ENCODE peak calls at places on chromosomes 6 and 20, in five cellular contexts. I is H9, P is IMR-90, B is H1, E is MM.1S. Z is an unnamed sample. For H4K20me1, the result is how much of the 10 kb centered on the place peaks cover.

GRCh38 chr6:3139090-3139903 is 18.0 kb downstream of the TUBB2A start:
- DNase-seq in P (peak), E (no peak), B (no peak), I (no peak), Z (no peak)

GRCh38 chr20:25271486-25272222 is 23.8 kb downstream of the PYGB start:
- DNase-seq in I (no peak), E (no peak), B (peak), P (no peak), Z (no peak)

GRCh38 chr6:80503660-80504059 is 397.2 kb downstream of the BCKDHB start:
- DNase-seq in E (no peak), B (no peak), P (no peak), I (no peak), Z (no peak)

GRCh38 chr6:116764961-116765841 is at the start of gene FAM162B:
- DNase-seq in P (peak), I (peak), E (no peak), B (peak), Z (no peak)

GRCh38 chr20:9028419-9028818 is 40.5 kb upstream of the PLCB4 start:
- DNase-seq in I (no peak), E (no peak), P (peak), B (no peak), Z (no peak)

GRCh38 chr6:52538252-52538905 is 38.5 kb downstream of the TRAM2 start:
- DNase-seq in I (no peak), B (no peak), E (no peak), P (no peak), Z (no peak)

GRCh38 chr6:128807577-128807976 is 75.4 kb upstream of the LAMA2 start:
- DNase-seq in I (no peak), B (no peak), P (peak), E (peak), Z (no peak)

GRCh38 chr6:56356431-56356830 is 109.1 kb upstream of the COL21A1 start:
- DNase-seq in B (no peak), P (peak), I (no peak), E (no peak), Z (no peak)

GRCh38 chr6:160456214-160456546 is 108.0 kb downstream of the SLC22A3 start:
- DNase-seq in E (no peak), I (no peak), B (no peak), P (no peak), Z (no peak)

GRCh38 chr20:62951896-62952372 is 575 bp upstream of the SLC17A9 start:
- DNase-seq in E (no peak), B (no peak), I (no peak), P (no peak), Z (no peak)

GRCh38 chr6:169274761-169275160 is 21.1 kb upstream of the THBS2 start:
- DNase-seq in P (peak), E (no peak), I (no peak), B (no peak), Z (no peak)

GRCh38 chr20:61529354-61529753 is 277.3 kb downstream of the CDH4 start:
- DNase-seq in B (no peak), P (no peak), E (no peak), I (no peak), Z (peak)

GRCh38 chr6:136962661-136963060 is 40.6 kb downstream of the SLC35D3 start:
- DNase-seq in B (no peak), I (peak), P (no peak), E (no peak), Z (no peak)

GRCh38 chr6:126188271-126188909 is 151.5 kb upstream of the CENPW start:
- DNase-seq in B (no peak), I (no peak), P (peak), E (no peak), Z (no peak)

GRCh38 chr6:133114973-133115372 is 126.2 kb upstream of the EYA4 start:
- DNase-seq in P (peak), E (no peak), I (no peak), B (no peak), Z (peak)

GRCh38 chr6:21539621-21540100 is 53.9 kb upstream of the SOX4 start:
- DNase-seq in I (no peak), P (no peak), E (no peak), B (no peak), Z (no peak)

GRCh38 chr20:17568972-17569471 is 853 bp upstream of the DSTN start:
- DNase-seq in B (peak), I (peak), E (no peak), P (peak), Z (peak)

GRCh38 chr20:24705486-24705885 is 236.1 kb downstream of the SYNDIG1 start:
- DNase-seq in P (no peak), E (no peak), I (no peak), B (no peak), Z (no peak)

GRCh38 chr6:100440935-100441334 is 23.8 kb downstream of the SIM1 start:
- DNase-seq in B (no peak), E (no peak), P (no peak), I (no peak), Z (no peak)

GRCh38 chr6:139515511-139515910 is 141.1 kb upstream of the CITED2 start:
- DNase-seq in I (no peak), E (no peak), B (no peak), P (peak), Z (no peak)

GRCh38 chr6:37137881-37138568 is 31.9 kb upstream of the PIM1 start:
- DNase-seq in I (peak), E (no peak), B (peak), P (peak), Z (no peak)

GRCh38 chr20:2292711-2293110 is 3.1 kb upstream of the TGM3 start:
- DNase-seq in P (no peak), I (no peak), B (no peak), E (no peak), Z (no peak)

GRCh38 chr20:44496976-44497375 is 21.3 kb downstream of the TTPAL start:
- DNase-seq in I (no peak), B (no peak), P (peak), E (no peak), Z (peak)

GRCh38 chr6:17703256-17703694 is 3.5 kb downstream of the NUP153 start:
- DNase-seq in E (no peak), P (peak), B (no peak), I (no peak), Z (peak)

GRCh38 chr6:100300221-100300736 is 164.4 kb downstream of the SIM1 start:
- DNase-seq in E (no peak), P (peak), B (no peak), I (no peak), Z (peak)

GRCh38 chr20:60117040-60117439 is 158.8 kb downstream of the CDH26 start:
- DNase-seq in B (no peak), E (no peak), P (peak), I (no peak), Z (no peak)

GRCh38 chr20:44993343-44993742 is 27.0 kb downstream of the STK4 start:
- DNase-seq in I (no peak), B (no peak), E (peak), P (peak), Z (no peak)

GRCh38 chr6:127690092-127690491 is 113.1 kb downstream of the C6orf58 start:
- DNase-seq in P (peak), E (no peak), I (no peak), B (no peak), Z (no peak)

GRCh38 chr6:88972504-88973423 is 9.3 kb upstream of the RNGTT start:
- DNase-seq in E (no peak), B (no peak), P (no peak), I (no peak), Z (no peak)

GRCh38 chr6:63997727-63998126 is 362.1 kb downstream of the PHF3 start:
- DNase-seq in E (no peak), I (no peak), P (peak), B (no peak), Z (no peak)

DNA sequence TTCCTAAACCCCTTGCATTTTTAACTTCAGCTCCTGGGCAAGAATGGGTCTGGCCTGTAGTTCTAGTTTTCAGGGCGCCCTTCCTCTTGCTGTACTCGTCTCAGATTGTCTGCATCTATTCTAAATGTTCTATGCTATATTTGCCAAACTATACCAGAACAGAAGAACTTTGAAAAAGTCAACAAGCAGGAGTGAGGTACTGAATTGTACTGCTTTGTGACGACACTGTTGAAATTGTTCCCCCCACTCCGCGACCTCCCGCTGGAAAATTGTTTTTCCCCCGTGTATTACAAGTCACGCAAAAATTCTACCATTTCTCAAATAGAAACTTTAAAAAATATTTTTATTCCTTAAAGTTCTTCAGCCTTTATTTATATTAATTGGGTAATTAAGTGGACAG is 73.9 kb downstream of the CBFA2T2 start:
- DNase-seq in I (no peak), P (no peak), E (no peak), B (no peak), Z (no peak)
- H3K9ac ChIP-seq in I (no peak), P (no peak), E (no peak), B (no peak), Z (no peak)

GRCh38 chr20:3964719-3965118 is 50.6 kb downstream of the RNF24 start:
- DNase-seq in B (no peak), I (no peak), P (no peak), E (no peak), Z (no peak)

GRCh38 chr20:3972161-3972560 is 43.2 kb downstream of the RNF24 start:
- DNase-seq in E (no peak), B (no peak), P (no peak), I (no peak), Z (no peak)

GRCh38 chr20:3970016-3970415 is 45.3 kb downstream of the RNF24 start:
- DNase-seq in E (no peak), B (no peak), P (no peak), I (peak), Z (no peak)

GRCh38 chr20:3971145-3971544 is 44.2 kb downstream of the RNF24 start:
- DNase-seq in B (no peak), P (no peak), I (no peak), E (no peak), Z (no peak)

GRCh38 chr20:3966571-3966970 is 48.8 kb downstream of the RNF24 start:
- DNase-seq in P (no peak), I (no peak), E (no peak), B (no peak), Z (no peak)
- H4K20me1 ChIP-seq in P (under half), I (under half), E (under half), B (under half), Z (under half)

GRCh38 chr20:59084041-59084841 is 41.7 kb upstream of the PRELID3B start:
- DNase-seq in E (no peak), B (no peak), P (no peak), I (no peak), Z (no peak)

GRCh38 chr20:59081036-59081435 is 38.5 kb upstream of the PRELID3B start:
- DNase-seq in P (no peak), E (no peak), I (no peak), B (no peak), Z (no peak)

GRCh38 chr20:59082077-59082740 is 39.6 kb upstream of the PRELID3B start:
- DNase-seq in E (no peak), B (no peak), I (no peak), P (peak), Z (no peak)

GRCh38 chr20:59086923-59087322 is 44.3 kb upstream of the PRELID3B start:
- DNase-seq in I (no peak), B (no peak), P (no peak), E (no peak), Z (no peak)

GRCh38 chr20:59082981-59083380 is 40.4 kb upstream of the PRELID3B start:
- DNase-seq in E (no peak), P (peak), I (no peak), B (no peak), Z (no peak)
- H3K9ac ChIP-seq in E (no peak), P (no peak), I (no peak), B (no peak), Z (no peak)

DNA sequence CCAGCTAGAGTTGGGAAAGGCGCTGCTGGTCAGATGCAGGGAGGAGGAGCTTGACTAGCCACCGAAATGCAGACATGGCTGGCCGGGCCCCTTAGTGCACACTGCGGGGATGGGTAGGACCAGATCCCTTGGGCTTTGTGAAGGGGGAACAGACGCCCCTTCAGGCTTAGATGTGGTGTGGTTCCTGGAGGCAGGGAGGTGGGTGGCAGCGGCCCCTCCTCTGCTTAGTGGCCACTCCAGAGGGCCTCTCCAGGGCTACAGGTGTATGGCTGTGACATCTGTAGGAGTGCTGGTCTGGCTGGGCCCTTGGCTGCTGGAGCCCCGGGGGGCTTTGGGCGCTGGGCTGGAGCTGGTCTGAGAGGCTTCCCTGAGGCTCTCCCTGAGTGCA is 5.9 kb downstream of the CCND3 start:
- DNase-seq in E (no peak), I (peak), B (peak), P (no peak), Z (no peak)
- H4K20me1 ChIP-seq in E (under half), I (under half), B (under half), P (under half), Z (under half)

GRCh38 chr6:13259393-13259792 is 68.9 kb downstream of the TBC1D7 start:
- DNase-seq in E (peak), I (no peak), B (no peak), P (no peak), Z (no peak)

GRCh38 chr6:13260831-13261230 is 67.5 kb downstream of the TBC1D7 start:
- DNase-seq in P (no peak), E (no peak), B (no peak), I (no peak), Z (no peak)

GRCh38 chr6:13262302-13263006 is 65.9 kb downstream of the TBC1D7 start:
- DNase-seq in B (no peak), E (no peak), P (no peak), I (no peak), Z (no peak)

GRCh38 chr6:13261464-13261994 is 66.8 kb downstream of the TBC1D7 start:
- DNase-seq in E (peak), I (no peak), B (no peak), P (no peak), Z (no peak)

DNA sequence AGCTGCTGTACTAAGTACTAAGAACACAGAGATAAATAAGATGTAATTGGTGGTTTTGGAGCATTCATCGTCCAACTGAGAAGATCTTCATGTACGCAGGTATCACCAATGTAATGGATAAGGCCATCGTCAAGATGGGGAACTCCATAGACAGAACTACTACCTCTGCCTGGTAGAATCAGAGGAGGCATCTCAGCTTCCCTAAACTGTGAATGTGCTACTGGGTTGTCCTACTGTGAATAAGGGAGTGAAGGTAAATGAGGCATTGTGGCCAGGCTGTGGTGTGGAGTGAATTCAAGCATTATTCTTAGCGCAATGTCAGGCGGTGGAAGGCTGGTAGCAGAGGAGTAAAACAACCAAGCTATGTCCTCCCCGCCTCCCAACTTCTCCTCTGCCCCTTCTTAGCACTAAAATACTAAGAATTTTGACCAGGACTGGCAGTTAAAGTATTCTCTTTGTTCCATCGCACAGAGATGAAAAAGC is 68.2 kb downstream of the TBC1D7 start:
- DNase-seq in I (no peak), P (no peak), E (no peak), B (no peak), Z (no peak)
- H3K9ac ChIP-seq in I (no peak), P (no peak), E (no peak), B (no peak), Z (no peak)

GRCh38 chr6:110882824-110883554 is 8.4 kb downstream of the AMD1 start:
- DNase-seq in I (no peak), P (no peak), E (no peak), B (no peak), Z (no peak)
- H4K20me1 ChIP-seq in I (under half), P (half or more), E (half or more), B (half or more), Z (half or more)

DNA sequence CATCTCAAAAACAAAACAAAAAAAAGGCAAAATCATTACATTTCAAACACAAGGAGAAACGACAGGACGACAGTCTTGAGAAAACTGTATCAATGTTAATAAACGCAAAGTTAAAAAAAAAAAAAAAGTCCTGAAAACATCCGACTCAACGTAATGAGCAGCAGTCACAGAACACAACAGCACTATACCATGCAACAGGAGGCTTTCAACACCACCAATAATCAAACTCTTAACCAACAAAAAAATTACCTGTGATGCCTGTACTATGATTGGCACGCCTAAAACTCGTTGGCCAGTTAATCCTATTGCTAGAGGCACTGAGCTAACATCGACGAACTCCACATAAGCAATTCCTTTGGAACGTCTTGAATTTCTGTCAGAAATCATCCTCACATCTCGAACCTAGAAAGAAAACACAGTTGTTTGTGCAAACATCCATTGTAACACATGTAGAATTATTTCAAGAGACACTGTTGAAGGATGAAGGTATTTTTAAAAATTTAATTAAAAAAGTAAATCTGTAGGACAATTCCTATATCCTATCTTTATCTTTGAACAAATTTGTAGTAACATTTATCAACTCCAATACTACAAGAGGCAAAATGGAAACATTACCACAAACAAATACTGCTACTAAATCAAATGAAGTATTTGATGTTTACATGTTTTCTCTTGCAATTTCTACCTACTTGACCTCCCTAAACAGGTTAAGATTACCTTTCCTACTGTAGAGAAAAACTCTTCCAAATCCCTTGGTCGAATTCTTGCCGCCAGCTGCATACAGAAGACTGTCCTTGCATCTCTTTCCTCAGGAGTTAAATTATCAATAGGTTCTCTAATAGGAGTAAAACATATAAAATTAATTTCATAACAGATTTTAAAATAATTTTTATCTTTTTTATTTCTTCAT is 17.5 kb downstream of the RBM39 start:
- DNase-seq in E (no peak), B (no peak), P (no peak), I (no peak), Z (no peak)
- H3K9ac ChIP-seq in E (no peak), B (no peak), P (no peak), I (no peak), Z (no peak)

Z was measured in keratinocyte.